ENCODE peak calls at places on chromosomes 11 and 22, in eight cellular contexts. One of them, this sample, is unnamed.

GRCh38 chr11:129974237-129974636 is 28.4 kb downstream of the PRDM10 start:
- DNase-seq in KBM-7: no peak
- DNase-seq in aorta: no peak
- DNase-seq in testis: no peak
- DNase-seq in RPMI7951: no peak
- DNase-seq in small intestine: no peak
- DNase-seq in D341Med: no peak
- DNase-seq in T-helper 2 cell: no peak
- DNase-seq in this sample: no peak

GRCh38 chr11:81497202-81497804 is 1236.4 kb downstream of the FAM181B start:
- DNase-seq in RPMI7951: peak; percentile 9
- DNase-seq in testis: peak; percentile 25
- DNase-seq in small intestine: peak; percentile 42
- DNase-seq in T-helper 2 cell: peak; percentile 34
- DNase-seq in D341Med: peak; percentile 44
- DNase-seq in KBM-7: peak; percentile 53
- DNase-seq in aorta: no peak
- DNase-seq in this sample: peak; percentile 69

GRCh38 chr22:49482811-49483210 is 344.9 kb downstream of the BRD1 start:
- DNase-seq in small intestine: no peak
- DNase-seq in KBM-7: no peak
- DNase-seq in T-helper 2 cell: no peak
- DNase-seq in testis: no peak
- DNase-seq in RPMI7951: no peak
- DNase-seq in D341Med: no peak
- DNase-seq in aorta: no peak
- DNase-seq in this sample: no peak

GRCh38 chr11:69014084-69014935 is 1.3 kb upstream of the MRGPRF start:
- DNase-seq in aorta: peak; percentile 70
- DNase-seq in KBM-7: no peak
- DNase-seq in RPMI7951: peak; percentile 29
- DNase-seq in T-helper 2 cell: no peak
- DNase-seq in small intestine: peak; percentile 16
- DNase-seq in testis: peak; percentile 80
- DNase-seq in D341Med: no peak
- DNase-seq in this sample: no peak

GRCh38 chr22:35728639-35729308 is 11.1 kb downstream of the APOL5 start:
- DNase-seq in small intestine: peak; percentile 99
- DNase-seq in T-helper 2 cell: no peak
- DNase-seq in RPMI7951: no peak
- DNase-seq in aorta: no peak
- DNase-seq in D341Med: no peak
- DNase-seq in testis: no peak
- DNase-seq in KBM-7: no peak
- DNase-seq in this sample: no peak

GRCh38 chr11:82750643-82751139 is 17.0 kb upstream of the FAM181B start:
- DNase-seq in D341Med: peak; percentile 65
- DNase-seq in RPMI7951: no peak
- DNase-seq in aorta: no peak
- DNase-seq in testis: no peak
- DNase-seq in KBM-7: peak; percentile 40
- DNase-seq in T-helper 2 cell: peak; percentile 10
- DNase-seq in small intestine: no peak
- DNase-seq in this sample: no peak

GRCh38 chr11:85967457-85967856 is 101.4 kb downstream of the PICALM start:
- DNase-seq in KBM-7: no peak
- DNase-seq in D341Med: no peak
- DNase-seq in RPMI7951: no peak
- DNase-seq in testis: peak; percentile 32
- DNase-seq in aorta: no peak
- DNase-seq in T-helper 2 cell: no peak
- DNase-seq in small intestine: no peak
- DNase-seq in this sample: no peak

GRCh38 chr11:61515686-61516085 is 7.1 kb downstream of the LRRC10B start:
- DNase-seq in T-helper 2 cell: no peak
- DNase-seq in aorta: no peak
- DNase-seq in small intestine: no peak
- DNase-seq in KBM-7: no peak
- DNase-seq in D341Med: no peak
- DNase-seq in RPMI7951: no peak
- DNase-seq in testis: no peak
- DNase-seq in this sample: no peak

GRCh38 chr22:37154925-37155712 is 5.4 kb upstream of the IL2RB start:
- DNase-seq in aorta: no peak
- DNase-seq in D341Med: no peak
- DNase-seq in small intestine: no peak
- DNase-seq in T-helper 2 cell: no peak
- DNase-seq in KBM-7: no peak
- DNase-seq in testis: no peak
- DNase-seq in RPMI7951: no peak
- DNase-seq in this sample: no peak

GRCh38 chr11:12131943-12132789 is 21.8 kb downstream of the MICAL2 start:
- DNase-seq in T-helper 2 cell: no peak
- DNase-seq in RPMI7951: no peak
- DNase-seq in D341Med: no peak
- DNase-seq in testis: no peak
- DNase-seq in aorta: no peak
- DNase-seq in small intestine: no peak
- DNase-seq in KBM-7: no peak
- DNase-seq in this sample: no peak

GRCh38 chr11:112584674-112585073 is 324.0 kb upstream of the PLET1 start:
- DNase-seq in KBM-7: no peak
- DNase-seq in T-helper 2 cell: peak; percentile 1
- DNase-seq in RPMI7951: no peak
- DNase-seq in aorta: no peak
- DNase-seq in small intestine: no peak
- DNase-seq in testis: no peak
- DNase-seq in D341Med: peak; percentile 48
- DNase-seq in this sample: no peak

GRCh38 chr22:39926175-39927152 is 25.6 kb downstream of the GRAP2 start:
- DNase-seq in T-helper 2 cell: peak; percentile 61
- DNase-seq in KBM-7: peak; percentile 11
- DNase-seq in aorta: no peak
- DNase-seq in small intestine: peak; percentile 54
- DNase-seq in D341Med: no peak
- DNase-seq in RPMI7951: no peak
- DNase-seq in testis: no peak
- DNase-seq in this sample: no peak

GRCh38 chr11:12189543-12190235 is 79.3 kb downstream of the MICAL2 start:
- DNase-seq in T-helper 2 cell: peak; percentile 92
- DNase-seq in aorta: peak; percentile 71
- DNase-seq in D341Med: no peak
- DNase-seq in RPMI7951: no peak
- DNase-seq in small intestine: no peak
- DNase-seq in KBM-7: peak; percentile 40
- DNase-seq in testis: no peak
- DNase-seq in this sample: no peak

This sample was measured in Kasumi-1.